ENCODE peak calls at places on chromosomes 5 and 9, in ten cellular contexts. L is progenitor cell of endocrine pancreas; C is hepatocyte; I is GM03348; Y is stimulated activated CD4-positive, alpha-beta T cell treated with anti-CD3 and anti-CD28 coated beads, Interleukin-4, amount 100 ng/mL, for 1 hour; P is anterior cingulate cortex; R is HTR-8/SVneo; X is SW 1271; T is NCI-H146; Z is fibroblast of the conjunctiva. S is an unnamed sample.

GRCh38 chr9:37776328-37776727 is 8.5 kb downstream of the EXOSC3 start:
- DNase-seq in L (no peak), C (no peak), I (no peak), Y (no peak), P (no peak), R (no peak), X (no peak), T (no peak), Z (no peak), S (no peak)

GRCh38 chr9:128886211-128886826 is 4.4 kb downstream of the LRRC8A start:
- DNase-seq in L (no peak), C (no peak), I (no peak), Y (no peak), P (no peak), R (no peak), X (no peak), T (no peak), Z (no peak), S (no peak)

GRCh38 chr5:14809369-14810144 is 62.0 kb downstream of the ANKH start:
- DNase-seq in L (no peak), C (no peak), I (peak), Y (peak), P (peak), R (peak), X (peak), T (no peak), Z (peak), S (peak)

GRCh38 chr9:95048225-95049087 is 269.1 kb downstream of the FANCC start:
- DNase-seq in L (peak), C (peak), I (peak), Y (peak), P (no peak), R (peak), X (no peak), T (peak), Z (no peak), S (no peak)

GRCh38 chr9:7760014-7760415 is 39.6 kb downstream of the DMAC1 start:
- DNase-seq in L (no peak), C (peak), I (no peak), Y (no peak), P (no peak), R (no peak), X (no peak), T (no peak), Z (peak), S (no peak)

GRCh38 chr5:91296691-91297143 is 86.4 kb downstream of the ARRDC3 start:
- DNase-seq in L (no peak), C (no peak), I (peak), Y (no peak), P (no peak), R (no peak), X (peak), T (no peak), Z (peak), S (no peak)

GRCh38 chr5:177008716-177009115 is 2.1 kb upstream of the UIMC1 start:
- DNase-seq in L (no peak), C (no peak), I (no peak), Y (no peak), P (no peak), R (no peak), X (no peak), T (no peak), Z (no peak), S (no peak)

GRCh38 chr5:140338918-140339317 is 7.5 kb downstream of the HBEGF start:
- DNase-seq in L (no peak), C (no peak), I (no peak), Y (no peak), P (no peak), R (no peak), X (no peak), T (no peak), Z (no peak), S (no peak)

GRCh38 chr5:38069360-38069759 is 189.0 kb upstream of the EGFLAM start:
- DNase-seq in L (no peak), C (peak), I (no peak), Y (no peak), P (peak), R (no peak), X (no peak), T (no peak), Z (no peak), S (peak)

GRCh38 chr5:10625700-10626472 is 62.0 kb downstream of the ANKRD33B start:
- DNase-seq in L (no peak), C (no peak), I (no peak), Y (no peak), P (no peak), R (no peak), X (no peak), T (no peak), Z (no peak), S (no peak)

GRCh38 chr5:62308439-62308838 is 2.4 kb downstream of the KIF2A start:
- DNase-seq in L (no peak), C (no peak), I (no peak), Y (no peak), P (no peak), R (no peak), X (no peak), T (no peak), Z (no peak), S (no peak)

GRCh38 chr5:141478321-141478945 is 2.7 kb downstream of the PCDHGC3 start:
- DNase-seq in L (no peak), C (peak), I (no peak), Y (no peak), P (no peak), R (no peak), X (no peak), T (peak), Z (no peak), S (no peak)

GRCh38 chr5:126099077-126099476 is 324.1 kb upstream of the GRAMD2B start:
- DNase-seq in L (no peak), C (no peak), I (no peak), Y (no peak), P (no peak), R (no peak), X (no peak), T (no peak), Z (no peak), S (no peak)

GRCh38 chr5:122099060-122099790 is 21.2 kb upstream of the LOX start:
- DNase-seq in L (no peak), C (peak), I (peak), Y (no peak), P (no peak), R (no peak), X (peak), T (no peak), Z (no peak), S (no peak)

GRCh38 chr5:103218164-103218563 is 40.4 kb upstream of the MACIR start:
- DNase-seq in L (no peak), C (peak), I (no peak), Y (no peak), P (no peak), R (peak), X (peak), T (no peak), Z (no peak), S (no peak)

GRCh38 chr5:72282878-72283277 is 37.2 kb downstream of the MRPS27 start:
- DNase-seq in L (no peak), C (no peak), I (peak), Y (no peak), P (no peak), R (no peak), X (no peak), T (no peak), Z (no peak), S (no peak)

GRCh38 chr9:89554307-89554706 is 50.5 kb upstream of the GADD45G start:
- DNase-seq in L (no peak), C (no peak), I (no peak), Y (no peak), P (no peak), R (no peak), X (no peak), T (no peak), Z (no peak), S (no peak)

GRCh38 chr5:174386306-174386705 is 338.1 kb upstream of the MSX2 start:
- DNase-seq in L (no peak), C (no peak), I (no peak), Y (no peak), P (no peak), R (no peak), X (no peak), T (no peak), Z (no peak), S (no peak)

GRCh38 chr9:75148551-75148950 is 60.2 kb downstream of the OSTF1 start:
- DNase-seq in L (no peak), C (peak), I (peak), Y (no peak), P (no peak), R (peak), X (no peak), T (no peak), Z (peak), S (no peak)

GRCh38 chr5:6732634-6733410 is 19.6 kb downstream of the TENT4A start:
- DNase-seq in L (no peak), C (no peak), I (peak), Y (no peak), P (peak), R (peak), X (peak), T (no peak), Z (peak), S (no peak)

GRCh38 chr9:114681594-114682332 is at the start of gene TEX48:
- DNase-seq in L (peak), C (peak), I (peak), Y (peak), P (peak), R (peak), X (peak), T (peak), Z (peak), S (peak)